ENCODE peak calls at places on chromosomes 3 and 15, in nine cellular contexts. M is K562, P is GM23338, A is fibroblast of lung, Z is mammary epithelial cell, R is hepatocyte, L is PC-9, C is A673, I is astrocyte. T is an unnamed sample.

GRCh38 chr3:71206821-71207220 is 376.7 kb downstream of the FOXP1 start:
- DNase-seq in M (no peak), P (no peak), A (no peak), Z (no peak), R (no peak), L (no peak), C (no peak), I (no peak), T (no peak)

GRCh38 chr3:170488802-170489201 is 70.1 kb downstream of the CLDN11 start:
- DNase-seq in M (no peak), P (no peak), A (peak), Z (peak), R (peak), L (peak), C (no peak), I (no peak), T (peak)

GRCh38 chr15:80590772-80591355 is 104.2 kb upstream of the ABHD17C start:
- DNase-seq in M (no peak), P (no peak), A (no peak), Z (no peak), R (no peak), L (no peak), C (no peak), I (no peak), T (no peak)

GRCh38 chr3:15015456-15015855 is 49.7 kb downstream of the MRPS25 start:
- DNase-seq in M (peak), P (no peak), A (no peak), Z (no peak), R (no peak), L (no peak), C (no peak), I (no peak), T (peak)

GRCh38 chr3:158802399-158803023 is 657 bp downstream of the MFSD1 start:
- DNase-seq in M (no peak), P (no peak), A (no peak), Z (no peak), R (peak), L (no peak), C (no peak), I (no peak), T (no peak)

GRCh38 chr3:58801541-58801940 is 135.0 kb upstream of the FAM3D start:
- DNase-seq in M (no peak), P (no peak), A (no peak), Z (no peak), R (no peak), L (no peak), C (no peak), I (peak), T (no peak)

GRCh38 chr15:59696332-59696731 is 7.2 kb upstream of the BNIP2 start:
- DNase-seq in M (no peak), P (no peak), A (no peak), Z (no peak), R (no peak), L (no peak), C (no peak), I (no peak), T (no peak)

GRCh38 chr15:67784057-67784781 is 41.1 kb upstream of the SKOR1 start:
- DNase-seq in M (no peak), P (no peak), A (no peak), Z (no peak), R (no peak), L (no peak), C (no peak), I (no peak), T (no peak)

GRCh38 chr3:99952306-99952705 is 134.6 kb downstream of the CMSS1 start:
- DNase-seq in M (no peak), P (no peak), A (peak), Z (peak), R (no peak), L (no peak), C (no peak), I (peak), T (peak)

GRCh38 chr3:27613846-27614500 is 108.2 kb downstream of the EOMES start:
- DNase-seq in M (no peak), P (no peak), A (no peak), Z (no peak), R (no peak), L (no peak), C (no peak), I (peak), T (no peak)

GRCh38 chr3:72334681-72335457 is 513.4 kb downstream of the SHQ1 start:
- DNase-seq in M (no peak), P (no peak), A (no peak), Z (no peak), R (no peak), L (no peak), C (peak), I (no peak), T (no peak)

GRCh38 chr3:66428733-66429132 is 72.1 kb downstream of the LRIG1 start:
- DNase-seq in M (no peak), P (no peak), A (peak), Z (peak), R (peak), L (no peak), C (peak), I (peak), T (peak)

GRCh38 chr3:132033471-132033870 is 1.3 kb downstream of the CPNE4 start:
- DNase-seq in M (no peak), P (peak), A (no peak), Z (no peak), R (no peak), L (no peak), C (no peak), I (no peak), T (no peak)

GRCh38 chr15:29086891-29087290 is 182.7 kb downstream of the NSMCE3 start:
- DNase-seq in M (no peak), P (no peak), A (no peak), Z (no peak), R (no peak), L (no peak), C (no peak), I (no peak), T (no peak)

GRCh38 chr3:50118237-50118636 is 29.5 kb downstream of the RBM5 start:
- DNase-seq in M (no peak), P (no peak), A (no peak), Z (no peak), R (no peak), L (no peak), C (no peak), I (no peak), T (no peak)

GRCh38 chr3:33363113-33363800 is 76.9 kb downstream of the UBP1 start:
- DNase-seq in M (no peak), P (no peak), A (no peak), Z (peak), R (no peak), L (no peak), C (no peak), I (peak), T (peak)

GRCh38 chr15:48984811-48985352 is 21.2 kb upstream of the SHC4 start:
- DNase-seq in M (no peak), P (peak), A (no peak), Z (no peak), R (no peak), L (no peak), C (no peak), I (no peak), T (no peak)

GRCh38 chr15:63335543-63336240 is 46.0 kb downstream of the CA12 start:
- DNase-seq in M (no peak), P (no peak), A (no peak), Z (no peak), R (no peak), L (no peak), C (no peak), I (no peak), T (no peak)

GRCh38 chr3:6861989-6862879 is 1.3 kb downstream of the GRM7 start:
- DNase-seq in M (no peak), P (no peak), A (no peak), Z (no peak), R (peak), L (no peak), C (no peak), I (no peak), T (no peak)

GRCh38 chr3:174821477-174821876 is 37.7 kb upstream of the NAALADL2 start:
- DNase-seq in M (no peak), P (no peak), A (peak), Z (no peak), R (peak), L (no peak), C (peak), I (no peak), T (no peak)

GRCh38 chr3:102143536-102143935 is 291.3 kb upstream of the ZPLD1 start:
- DNase-seq in M (no peak), P (no peak), A (no peak), Z (no peak), R (no peak), L (no peak), C (peak), I (no peak), T (no peak)

GRCh38 chr3:172904817-172905479 is 154.4 kb downstream of the ECT2 start:
- DNase-seq in M (no peak), P (peak), A (no peak), Z (no peak), R (no peak), L (no peak), C (peak), I (peak), T (no peak)

GRCh38 chr3:60855250-60855649 is 396.0 kb downstream of the FHIT start:
- DNase-seq in M (no peak), P (no peak), A (no peak), Z (no peak), R (no peak), L (no peak), C (no peak), I (no peak), T (no peak)

GRCh38 chr15:42665827-42666226 is 71.1 kb downstream of the CDAN1 start:
- DNase-seq in M (no peak), P (peak), A (no peak), Z (no peak), R (no peak), L (no peak), C (no peak), I (no peak), T (no peak)

GRCh38 chr15:74828835-74829234 is 2.4 kb downstream of the CPLX3 start:
- DNase-seq in M (no peak), P (no peak), A (no peak), Z (no peak), R (no peak), L (no peak), C (no peak), I (no peak), T (peak)

GRCh38 chr3:20930034-20930433 is 744.0 kb upstream of the SGO1 start:
- DNase-seq in M (peak), P (peak), A (peak), Z (peak), R (peak), L (no peak), C (peak), I (no peak), T (peak)

GRCh38 chr3:188689101-188689574 is 482.6 kb upstream of the TPRG1 start:
- DNase-seq in M (no peak), P (no peak), A (peak), Z (no peak), R (no peak), L (no peak), C (peak), I (peak), T (no peak)

GRCh38 chr3:125128861-125129501 is 73.2 kb upstream of the HEG1 start:
- DNase-seq in M (no peak), P (no peak), A (peak), Z (peak), R (peak), L (peak), C (peak), I (peak), T (peak)

GRCh38 chr3:49790626-49791411 is 4.5 kb upstream of the IP6K1 start:
- DNase-seq in M (peak), P (no peak), A (no peak), Z (no peak), R (no peak), L (no peak), C (no peak), I (no peak), T (peak)

GRCh38 chr3:152298393-152299242 is 29.9 kb downstream of the MBNL1 start:
- DNase-seq in M (peak), P (no peak), A (peak), Z (peak), R (peak), L (peak), C (peak), I (peak), T (peak)

GRCh38 chr15:40906947-40907802 is 12.9 kb downstream of the VPS18 start:
- DNase-seq in M (peak), P (no peak), A (no peak), Z (peak), R (peak), L (no peak), C (peak), I (peak), T (peak)

DNA sequence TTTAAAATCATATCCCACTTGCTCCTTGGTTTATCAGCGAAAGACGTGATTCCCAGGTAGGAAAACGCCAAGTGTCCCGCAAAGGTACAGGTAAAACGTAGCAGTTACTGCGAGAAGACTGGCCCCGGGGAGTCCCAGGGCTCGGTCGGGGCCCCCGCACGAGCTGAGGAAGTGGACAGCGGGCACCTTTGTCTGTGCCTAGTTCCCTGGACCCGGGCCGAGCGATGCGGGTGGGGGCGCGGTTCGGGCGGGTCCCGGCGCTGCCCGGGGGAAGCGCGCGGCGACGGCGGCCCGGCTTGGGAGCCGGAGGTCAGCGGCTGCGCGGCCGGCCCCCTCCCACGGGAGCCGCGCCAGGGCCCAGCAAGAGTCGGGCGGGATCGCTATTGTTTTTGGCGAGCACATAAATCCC is 857 bp upstream of the NEO1 start:
- DNase-seq in M (peak), P (no peak), A (no peak), Z (peak), R (no peak), L (no peak), C (peak), I (no peak), T (peak)
- H3K27ac ChIP-seq in M (no peak), P (peak), A (no peak), Z (no peak), R (peak), L (no peak), C (peak), I (peak), T (no peak)

GRCh38 chr3:32106929-32107362 is 526 bp downstream of the GPD1L start:
- DNase-seq in M (peak), P (peak), A (no peak), Z (no peak), R (peak), L (peak), C (no peak), I (no peak), T (peak)
- TF ChIP-seq EZH2 in M (no peak), P (no peak), A (no peak), Z (no peak), R (no peak), L (no peak), C (no peak), I (no peak), T (no peak)

DNA sequence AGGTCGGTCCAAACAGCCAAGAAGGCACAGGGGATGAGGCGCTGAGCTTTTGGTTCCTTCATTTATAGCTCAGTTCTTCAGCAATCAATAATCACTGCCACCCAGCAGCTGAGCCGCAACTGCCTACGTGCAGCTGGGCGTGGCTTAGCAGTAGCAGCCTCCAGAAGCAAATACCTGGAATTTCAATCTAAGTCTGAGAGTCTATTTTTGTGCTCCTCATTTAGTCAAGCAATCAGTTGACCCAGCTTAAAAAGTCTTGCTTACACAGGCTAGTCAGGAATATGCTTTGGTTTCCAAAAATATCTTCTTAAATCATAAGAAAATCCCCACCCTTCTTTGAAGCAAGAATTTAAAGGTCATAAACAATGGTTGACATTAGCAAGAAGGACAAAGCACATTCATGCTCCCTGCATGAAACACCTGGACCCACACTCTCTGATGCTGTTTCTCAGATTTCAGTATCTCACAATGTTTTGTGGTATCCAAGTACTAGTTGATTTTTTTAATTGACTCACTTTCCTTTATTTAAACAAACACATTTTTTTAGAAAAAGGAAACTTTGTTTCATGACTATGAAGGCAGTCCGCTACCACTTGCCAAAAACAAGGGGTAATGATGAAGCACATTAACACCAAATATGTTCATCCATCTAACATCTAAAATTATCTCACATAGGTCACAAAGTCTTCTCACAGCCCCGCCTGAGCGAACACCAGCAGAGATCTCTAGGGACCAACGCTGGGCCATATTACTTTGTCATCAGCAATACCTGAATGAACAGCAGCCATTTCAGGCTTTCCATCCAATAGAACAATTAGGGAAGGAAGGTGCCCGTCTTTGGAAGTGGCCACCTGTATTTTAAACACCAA is 106.1 kb downstream of the OXNAD1 start:
- DNase-seq in M (no peak), P (peak), A (peak), Z (no peak), R (peak), L (no peak), C (no peak), I (peak), T (no peak)
- TF ChIP-seq CTCF in M (no peak), P (no peak), A (no peak), Z (no peak), R (no peak), L (no peak), C (no peak), I (no peak), T (no peak)

DNA sequence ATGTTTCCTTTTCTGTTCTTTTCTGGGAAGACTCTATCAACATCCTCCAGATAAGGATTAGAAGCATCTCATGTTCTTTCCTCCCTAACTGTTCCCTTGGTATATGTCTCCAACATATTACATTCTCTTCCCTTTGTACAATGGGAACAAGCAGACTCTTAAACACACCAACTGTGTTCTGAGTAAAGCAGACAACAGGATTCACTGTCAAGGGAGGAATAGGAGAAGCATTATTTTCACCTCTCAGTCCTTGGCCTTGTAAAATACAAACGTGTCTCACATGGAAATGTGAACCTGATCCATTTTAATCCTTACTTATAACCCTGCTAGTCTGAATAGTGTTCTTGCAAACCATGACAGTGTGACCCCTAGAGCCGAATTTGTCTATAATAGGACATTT is 19.6 kb downstream of the GYG1 start:
- DNase-seq in M (no peak), P (no peak), A (no peak), Z (no peak), R (no peak), L (no peak), C (no peak), I (no peak), T (no peak)
- H3K27ac ChIP-seq in M (no peak), P (no peak), A (no peak), Z (no peak), R (no peak), L (no peak), C (no peak), I (no peak), T (no peak)

GRCh38 chr3:194686414-194686815 is 732 bp downstream of the FAM43A start:
- DNase-seq in M (no peak), P (peak), A (no peak), Z (no peak), R (no peak), L (peak), C (peak), I (no peak), T (no peak)

GRCh38 chr3:194688207-194688711 is 2.6 kb downstream of the FAM43A start:
- DNase-seq in M (no peak), P (peak), A (peak), Z (no peak), R (peak), L (peak), C (peak), I (no peak), T (peak)

GRCh38 chr3:194685723-194686413 is at the start of gene FAM43A:
- DNase-seq in M (peak), P (peak), A (peak), Z (peak), R (peak), L (peak), C (peak), I (peak), T (peak)

GRCh38 chr3:194687638-194688206 is 2.0 kb downstream of the FAM43A start:
- DNase-seq in M (no peak), P (peak), A (peak), Z (peak), R (peak), L (peak), C (peak), I (peak), T (peak)

DNA sequence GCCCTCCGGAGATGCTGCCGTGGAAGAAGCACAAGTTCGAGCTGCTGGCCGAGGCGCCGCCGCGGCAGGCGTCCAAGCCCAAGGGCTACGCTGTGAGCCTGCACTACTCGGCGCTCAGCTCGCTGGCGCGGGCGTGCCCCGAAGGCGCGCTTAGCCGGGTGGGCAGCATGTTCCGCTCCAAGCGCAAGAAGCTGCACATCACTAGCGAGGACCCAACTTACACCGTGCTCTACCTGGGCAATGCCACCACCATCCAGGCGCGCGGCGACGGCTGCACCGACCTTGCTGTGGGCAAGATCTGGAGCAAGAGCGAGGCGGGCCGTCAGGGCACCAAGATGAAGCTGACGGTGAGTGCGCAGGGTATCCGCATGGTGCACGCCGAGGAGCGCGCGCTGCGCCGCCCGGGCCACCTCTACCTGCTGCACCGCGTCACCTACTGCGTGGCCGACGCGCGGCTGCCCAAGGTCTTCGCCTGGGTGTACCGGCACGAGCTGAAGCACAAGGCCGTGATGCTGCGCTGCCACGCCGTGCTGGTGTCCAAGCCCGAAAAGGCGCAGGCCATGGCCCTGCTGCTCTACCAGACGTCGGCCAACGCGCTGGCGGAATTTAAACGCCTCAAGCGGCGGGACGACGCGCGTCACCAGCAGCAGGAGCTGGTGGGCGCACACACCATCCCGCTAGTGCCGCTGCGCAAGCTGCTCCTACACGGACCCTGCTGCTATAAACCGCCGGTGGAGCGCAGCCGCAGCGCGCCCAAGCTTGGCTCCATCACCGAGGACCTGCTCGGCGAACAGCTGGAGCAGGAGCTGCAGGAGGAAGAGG is 1.3 kb downstream of the FAM43A start:
- DNase-seq in M (no peak), P (peak), A (peak), Z (peak), R (peak), L (no peak), C (peak), I (peak), T (peak)
- TF ChIP-seq EZH2 in M (no peak), P (peak), A (no peak), Z (peak), R (peak), L (no peak), C (no peak), I (peak), T (no peak)

DNA sequence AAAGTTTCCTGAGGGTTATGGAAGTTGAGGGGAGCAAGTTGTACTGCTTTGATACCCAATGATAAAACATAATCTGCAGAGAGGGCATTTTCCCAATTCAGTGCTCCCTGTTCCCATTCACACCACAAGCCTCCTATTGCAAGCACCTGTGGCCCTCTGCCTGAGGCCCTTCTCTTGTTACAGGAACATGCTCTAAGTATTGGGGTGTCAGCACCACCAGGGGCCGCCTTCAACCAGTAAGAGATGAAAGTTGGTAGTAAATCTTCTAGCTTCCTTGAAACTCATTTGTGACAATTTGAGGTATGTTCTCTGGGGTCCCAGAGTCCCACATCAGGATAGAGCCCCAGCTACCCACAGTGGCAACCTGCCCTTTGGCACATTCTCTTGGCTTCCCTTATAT is 265.4 kb upstream of the ARHGEF26 start:
- DNase-seq in M (no peak), P (peak), A (no peak), Z (no peak), R (no peak), L (no peak), C (no peak), I (no peak), T (no peak)
- TF ChIP-seq CTCF in M (no peak), P (peak), A (no peak), Z (no peak), R (no peak), L (no peak), C (no peak), I (no peak), T (no peak)